ENCODE peak calls at places on chromosome 4, in eight cellular contexts. D, Q, X, H, U, F, O and M are unnamed samples. For H3K4me1, the result is how much of the 10 kb centered on the place peaks cover.

GRCh38 chr4:77001907-77002306 is 52.4 kb downstream of the SEPTIN11 start:
- DNase-seq in D (no peak), Q (no peak), X (no peak), H (no peak), U (no peak), F (peak), O (no peak), M (no peak)

GRCh38 chr4:152408514-152409327 is 127.2 kb downstream of the FBXW7 start:
- DNase-seq in D (no peak), Q (no peak), X (no peak), H (no peak), U (no peak), F (peak), O (no peak), M (no peak)

GRCh38 chr4:100649478-100649877 is 131.7 kb upstream of the EMCN start:
- DNase-seq in D (no peak), Q (no peak), X (no peak), H (no peak), U (no peak), F (peak), O (no peak), M (no peak)

GRCh38 chr4:186105721-186106335 is 1.3 kb downstream of the FAM149A start:
- DNase-seq in D (no peak), Q (no peak), X (no peak), H (no peak), U (no peak), F (peak), O (no peak), M (no peak)

GRCh38 chr4:123562994-123563745 is 166.6 kb downstream of the SPRY1 start:
- DNase-seq in D (no peak), Q (no peak), X (no peak), H (no peak), U (no peak), F (peak), O (no peak), M (no peak)

GRCh38 chr4:121256887-121257426 is 92.8 kb upstream of the TNIP3 start:
- DNase-seq in D (no peak), Q (no peak), X (no peak), H (no peak), U (no peak), F (no peak), O (no peak), M (no peak)

GRCh38 chr4:55931833-55932232 is 16.9 kb upstream of the CEP135 start:
- DNase-seq in D (no peak), Q (no peak), X (no peak), H (no peak), U (no peak), F (peak), O (no peak), M (no peak)

GRCh38 chr4:56799824-56800756 is 21.4 kb downstream of the SPINK2 start:
- DNase-seq in D (peak), Q (peak), X (peak), H (peak), U (peak), F (peak), O (peak), M (peak)

GRCh38 chr4:108006361-108006760 is 16.7 kb downstream of the HADH start:
- DNase-seq in D (no peak), Q (no peak), X (no peak), H (no peak), U (no peak), F (no peak), O (no peak), M (no peak)

GRCh38 chr4:39046243-39046642 is 14.0 kb upstream of the TMEM156 start:
- DNase-seq in D (no peak), Q (no peak), X (no peak), H (no peak), U (no peak), F (peak), O (no peak), M (no peak)

GRCh38 chr4:8836664-8837171 is 34.9 kb downstream of the HMX1 start:
- DNase-seq in D (no peak), Q (no peak), X (no peak), H (peak), U (no peak), F (no peak), O (no peak), M (no peak)

GRCh38 chr4:25635501-25635900 is 20.1 kb upstream of the SLC34A2 start:
- DNase-seq in D (no peak), Q (no peak), X (no peak), H (no peak), U (no peak), F (no peak), O (no peak), M (no peak)

GRCh38 chr4:107757293-107757692 is 37.3 kb upstream of the PAPSS1 start:
- DNase-seq in D (no peak), Q (no peak), X (no peak), H (no peak), U (no peak), F (no peak), O (no peak), M (no peak)

GRCh38 chr4:102625232-102625930 is 124.2 kb downstream of the NFKB1 start:
- DNase-seq in D (no peak), Q (peak), X (peak), H (no peak), U (no peak), F (peak), O (peak), M (no peak)

GRCh38 chr4:77917601-77918000 is 55.0 kb downstream of the MRPL1 start:
- DNase-seq in D (no peak), Q (no peak), X (no peak), H (no peak), U (no peak), F (no peak), O (no peak), M (no peak)

GRCh38 chr4:124974163-124974562 is 261.6 kb upstream of the ANKRD50 start:
- DNase-seq in D (no peak), Q (no peak), X (no peak), H (no peak), U (no peak), F (no peak), O (no peak), M (no peak)

GRCh38 chr4:178140326-178140915 is 698.2 kb upstream of the AGA start:
- DNase-seq in D (no peak), Q (no peak), X (no peak), H (no peak), U (no peak), F (no peak), O (no peak), M (no peak)

GRCh38 chr4:52961666-52962412 is 99.7 kb downstream of the RASL11B start:
- DNase-seq in D (no peak), Q (no peak), X (no peak), H (no peak), U (no peak), F (no peak), O (no peak), M (no peak)

GRCh38 chr4:100208459-100208858 is 18.2 kb upstream of the DDIT4L start:
- DNase-seq in D (no peak), Q (no peak), X (no peak), H (no peak), U (no peak), F (peak), O (no peak), M (no peak)

GRCh38 chr4:71602271-71602890 is 181.5 kb downstream of the GC start:
- DNase-seq in D (no peak), Q (no peak), X (no peak), H (no peak), U (no peak), F (peak), O (no peak), M (no peak)

GRCh38 chr4:592825-593520 is 16.9 kb upstream of the TMEM271 start:
- DNase-seq in D (no peak), Q (no peak), X (no peak), H (no peak), U (no peak), F (no peak), O (no peak), M (no peak)
- H3K4me1 ChIP-seq in D (under half), Q (under half), X (under half), H (under half), U (under half), F (under half), O (under half), M (under half)

DNA sequence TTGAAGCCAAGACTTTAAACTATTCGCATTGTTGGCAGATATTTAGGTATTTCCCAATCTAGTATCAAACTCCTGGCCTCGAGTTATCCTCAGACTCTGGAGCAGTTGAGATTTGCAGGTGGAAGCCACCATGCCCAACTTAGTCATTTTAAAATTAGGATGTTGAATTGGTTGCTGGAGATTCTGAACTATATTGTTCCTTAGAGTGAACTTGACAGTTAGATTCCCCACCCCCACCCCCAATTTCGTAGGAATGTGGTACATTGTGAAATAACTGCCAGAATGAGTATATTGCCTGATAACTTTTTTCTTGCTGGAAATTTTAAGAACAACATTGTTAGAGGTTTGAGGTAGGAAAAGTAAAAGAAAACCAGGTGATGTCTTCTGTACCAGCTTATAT is 2.3 kb downstream of the NOCT start:
- DNase-seq in D (no peak), Q (no peak), X (no peak), H (no peak), U (no peak), F (no peak), O (no peak), M (no peak)
- H3K4me1 ChIP-seq in D (under half), Q (under half), X (under half), H (under half), U (under half), F (under half), O (under half), M (under half)

DNA sequence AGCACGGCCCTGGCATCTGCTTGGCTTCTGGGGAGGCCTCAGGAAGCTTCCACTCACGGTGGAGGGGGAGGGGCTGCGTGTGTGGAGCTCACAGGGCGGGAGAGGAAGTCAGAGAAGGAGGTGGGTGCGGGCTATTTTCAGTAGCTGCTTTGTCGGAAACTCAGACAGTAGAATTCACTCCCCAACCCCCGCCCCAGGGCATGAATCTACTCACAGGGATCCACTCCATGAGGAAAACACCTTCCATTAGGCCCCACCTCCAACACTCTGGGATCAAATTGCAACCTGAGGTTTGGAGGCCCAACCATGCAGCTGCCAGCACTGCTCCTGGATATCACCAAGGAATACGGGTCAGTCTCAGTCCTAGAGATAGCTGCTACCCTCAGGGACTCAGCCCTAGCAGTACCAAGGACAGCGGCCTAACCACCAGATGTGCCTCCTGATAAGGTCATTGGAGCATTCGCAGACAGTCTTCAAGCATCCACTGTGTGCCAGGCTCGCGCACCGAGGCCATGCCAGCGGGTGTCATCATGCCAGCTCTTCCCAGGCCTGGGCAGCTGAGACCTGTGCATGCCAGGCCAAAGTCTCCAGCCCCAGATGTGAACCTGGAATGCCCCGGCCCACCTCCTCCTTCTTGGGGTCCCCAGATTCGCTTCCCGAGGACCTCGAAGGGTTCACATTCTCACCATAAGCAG is 102.1 kb downstream of the ADRA2C start:
- DNase-seq in D (no peak), Q (no peak), X (no peak), H (peak), U (no peak), F (no peak), O (no peak), M (no peak)
- H3K4me1 ChIP-seq in D (under half), Q (under half), X (under half), H (under half), U (under half), F (under half), O (under half), M (under half)

GRCh38 chr4:88606832-88607231 is 14.6 kb downstream of the HERC3 start:
- DNase-seq in D (no peak), Q (no peak), X (no peak), H (no peak), U (no peak), F (no peak), O (no peak), M (no peak)
- H3K4me1 ChIP-seq in D (under half), Q (under half), X (half or more), H (under half), U (under half), F (under half), O (under half), M (under half)

DNA sequence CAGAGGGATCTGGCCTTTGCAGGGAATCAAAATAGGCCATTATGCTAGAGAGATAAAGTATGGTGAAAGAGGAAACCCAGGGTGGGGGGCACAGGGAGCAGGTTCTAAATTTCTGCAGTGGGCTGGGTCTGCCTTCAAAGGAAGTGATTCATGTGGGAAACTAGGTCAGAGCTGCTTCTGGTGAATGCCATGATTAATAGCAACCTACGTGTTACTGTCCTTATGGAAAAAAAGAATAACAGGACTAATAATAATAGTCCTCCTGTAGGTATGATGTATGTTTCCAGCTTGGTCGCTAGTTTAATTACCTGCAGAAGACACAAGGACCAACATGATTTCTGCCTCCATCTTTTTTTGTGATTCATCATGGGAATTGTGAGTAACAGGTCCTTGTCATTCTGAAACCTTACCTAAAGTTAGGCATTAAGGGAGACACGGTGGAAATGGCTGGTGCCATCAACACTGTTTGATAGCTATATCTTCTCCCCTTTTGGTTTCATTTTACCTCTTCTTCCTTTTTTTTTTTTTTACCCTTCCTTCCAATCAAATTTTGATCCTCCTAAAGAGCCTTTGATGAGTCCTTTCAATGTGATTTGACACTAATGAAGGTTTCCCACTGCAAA is 180.4 kb downstream of the CPEB2 start:
- DNase-seq in D (no peak), Q (no peak), X (no peak), H (no peak), U (no peak), F (peak), O (no peak), M (no peak)
- H3K4me1 ChIP-seq in D (under half), Q (under half), X (under half), H (under half), U (under half), F (under half), O (under half), M (under half)

GRCh38 chr4:118753685-118754084 is 68.5 kb downstream of the METTL14 start:
- DNase-seq in D (no peak), Q (no peak), X (no peak), H (no peak), U (no peak), F (no peak), O (no peak), M (no peak)
- H3K4me1 ChIP-seq in D (half or more), Q (under half), X (under half), H (under half), U (under half), F (under half), O (under half), M (under half)